ENCODE peak calls at places on chromosomes 6 and 20, in six cellular contexts. G, N, Y, U, P and M are unnamed samples.

GRCh38 chr6:108755257-108756240 is 92.7 kb upstream of the ARMC2 start:
- DNase-seq in G (no peak), N (no peak), Y (no peak), U (no peak), P (no peak), M (no peak)

GRCh38 chr6:50899306-50899840 is 80.7 kb downstream of the TFAP2B start:
- DNase-seq in G (no peak), N (no peak), Y (no peak), U (no peak), P (no peak), M (no peak)

GRCh38 chr6:169839029-169839481 is 87.6 kb downstream of the ERMARD start:
- DNase-seq in G (no peak), N (no peak), Y (no peak), U (peak), P (peak), M (no peak)

GRCh38 chr20:23048283-23049200 is 930 bp downstream of the THBD start:
- DNase-seq in G (no peak), N (no peak), Y (peak), U (no peak), P (peak), M (no peak)

GRCh38 chr6:170269873-170270541 is 20.9 kb downstream of the DLL1 start:
- DNase-seq in G (no peak), N (no peak), Y (no peak), U (no peak), P (no peak), M (no peak)

GRCh38 chr20:63475209-63475608 is 2.8 kb upstream of the KCNQ2 start:
- DNase-seq in G (no peak), N (no peak), Y (no peak), U (no peak), P (no peak), M (no peak)

GRCh38 chr20:50595988-50596693 is 86.0 kb downstream of the PTPN1 start:
- DNase-seq in G (no peak), N (no peak), Y (no peak), U (no peak), P (no peak), M (no peak)

GRCh38 chr6:31645325-31645724 is 7.1 kb downstream of the BAG6 start:
- DNase-seq in G (no peak), N (no peak), Y (no peak), U (no peak), P (no peak), M (no peak)

GRCh38 chr20:64157878-64158277 is 6.4 kb upstream of the MYT1 start:
- DNase-seq in G (no peak), N (no peak), Y (no peak), U (no peak), P (no peak), M (no peak)

GRCh38 chr6:15608406-15608805 is 54.4 kb downstream of the DTNBP1 start:
- DNase-seq in G (peak), N (no peak), Y (peak), U (no peak), P (no peak), M (no peak)

GRCh38 chr6:80005406-80005805 is 957 bp downstream of the TTK start:
- DNase-seq in G (no peak), N (no peak), Y (no peak), U (no peak), P (no peak), M (no peak)

GRCh38 chr20:8255945-8256632 is 124.0 kb downstream of the PLCB1 start:
- DNase-seq in G (no peak), N (peak), Y (no peak), U (no peak), P (no peak), M (no peak)

GRCh38 chr6:154993026-154993425 is 2.1 kb upstream of the TIAM2 start:
- DNase-seq in G (no peak), N (no peak), Y (no peak), U (no peak), P (no peak), M (no peak)

GRCh38 chr20:17557675-17558006 is 12.2 kb upstream of the DSTN start:
- DNase-seq in G (peak), N (peak), Y (peak), U (no peak), P (no peak), M (no peak)

GRCh38 chr6:2858678-2859324 is 17.1 kb upstream of the SERPINB1 start:
- DNase-seq in G (no peak), N (no peak), Y (peak), U (no peak), P (no peak), M (no peak)

GRCh38 chr6:37698264-37699137 is 818 bp upstream of the MDGA1 start:
- DNase-seq in G (peak), N (no peak), Y (peak), U (peak), P (peak), M (no peak)

GRCh38 chr6:53484409-53485280 is 60.3 kb downstream of the GCLC start:
- DNase-seq in G (peak), N (peak), Y (peak), U (peak), P (peak), M (peak)

GRCh38 chr6:128712898-128713297 is 170.0 kb upstream of the LAMA2 start:
- DNase-seq in G (no peak), N (no peak), Y (no peak), U (no peak), P (no peak), M (no peak)

GRCh38 chr6:72947534-72947933 is 277.8 kb downstream of the KHDC1L start:
- DNase-seq in G (no peak), N (no peak), Y (no peak), U (no peak), P (no peak), M (no peak)

GRCh38 chr20:20856306-20856705 is 143.9 kb upstream of the RALGAPA2 start:
- DNase-seq in G (no peak), N (no peak), Y (no peak), U (no peak), P (no peak), M (no peak)

GRCh38 chr6:37483917-37484785 is 15.5 kb downstream of the CCDC167 start:
- DNase-seq in G (no peak), N (peak), Y (peak), U (peak), P (peak), M (no peak)

GRCh38 chr6:18047406-18047805 is 60.0 kb upstream of the KIF13A start:
- DNase-seq in G (no peak), N (no peak), Y (no peak), U (no peak), P (no peak), M (no peak)

GRCh38 chr20:37907677-37908397 is 4.9 kb downstream of the VSTM2L start:
- DNase-seq in G (no peak), N (no peak), Y (peak), U (peak), P (no peak), M (no peak)

GRCh38 chr6:145824344-145824743 is 9.7 kb upstream of the FBXO30 start:
- DNase-seq in G (no peak), N (no peak), Y (no peak), U (no peak), P (no peak), M (no peak)

GRCh38 chr20:23147964-23148720 is 62.0 kb upstream of the CD93 start:
- DNase-seq in G (peak), N (peak), Y (peak), U (no peak), P (no peak), M (no peak)

GRCh38 chr6:19444481-19444880 is 392.7 kb upstream of the ID4 start:
- DNase-seq in G (no peak), N (no peak), Y (no peak), U (no peak), P (no peak), M (no peak)

DNA sequence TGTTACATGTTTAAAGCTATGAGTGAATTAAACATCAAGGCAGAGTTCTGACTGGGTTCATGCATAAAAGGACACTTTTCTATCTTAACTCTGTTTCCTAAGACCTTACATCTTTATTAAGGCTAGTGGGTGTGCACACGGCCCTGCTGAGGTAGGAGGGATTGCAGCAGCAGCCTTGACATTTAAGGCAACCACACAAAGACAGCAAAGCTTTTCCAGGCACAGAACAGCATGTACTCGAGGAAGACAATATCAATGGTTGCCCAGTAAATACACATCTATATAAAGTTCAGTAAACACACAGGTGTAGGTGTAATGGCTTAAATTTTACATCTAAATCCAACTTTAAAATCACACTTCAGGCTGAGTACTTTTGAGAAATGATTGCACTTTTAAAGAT is 79.8 kb upstream of the LOC128125822 start:
- DNase-seq in G (no peak), N (no peak), Y (no peak), U (no peak), P (no peak), M (no peak)
- TF ChIP-seq POLR2AphosphoS5 in G (no peak), N (no peak), Y (no peak), U (no peak), P (no peak), M (no peak)

GRCh38 chr20:45363611-45364492 is 896 bp downstream of the SYS1 start:
- DNase-seq in G (no peak), N (no peak), Y (no peak), U (no peak), P (no peak), M (no peak)
- H3K9ac ChIP-seq in G (peak), N (peak), Y (peak), U (peak), P (no peak), M (peak)

GRCh38 chr6:138560130-138560850 is 61.0 kb upstream of the NHSL1 start:
- DNase-seq in G (no peak), N (peak), Y (no peak), U (no peak), P (peak), M (no peak)
- TF ChIP-seq POLR2AphosphoS5 in G (no peak), N (no peak), Y (no peak), U (no peak), P (no peak), M (no peak)

GRCh38 chr6:133259561-133259960 is 18.4 kb downstream of the EYA4 start:
- DNase-seq in G (no peak), N (no peak), Y (no peak), U (no peak), P (no peak), M (no peak)

GRCh38 chr6:133251688-133252087 is 10.5 kb downstream of the EYA4 start:
- DNase-seq in G (no peak), N (no peak), Y (no peak), U (no peak), P (no peak), M (no peak)

DNA sequence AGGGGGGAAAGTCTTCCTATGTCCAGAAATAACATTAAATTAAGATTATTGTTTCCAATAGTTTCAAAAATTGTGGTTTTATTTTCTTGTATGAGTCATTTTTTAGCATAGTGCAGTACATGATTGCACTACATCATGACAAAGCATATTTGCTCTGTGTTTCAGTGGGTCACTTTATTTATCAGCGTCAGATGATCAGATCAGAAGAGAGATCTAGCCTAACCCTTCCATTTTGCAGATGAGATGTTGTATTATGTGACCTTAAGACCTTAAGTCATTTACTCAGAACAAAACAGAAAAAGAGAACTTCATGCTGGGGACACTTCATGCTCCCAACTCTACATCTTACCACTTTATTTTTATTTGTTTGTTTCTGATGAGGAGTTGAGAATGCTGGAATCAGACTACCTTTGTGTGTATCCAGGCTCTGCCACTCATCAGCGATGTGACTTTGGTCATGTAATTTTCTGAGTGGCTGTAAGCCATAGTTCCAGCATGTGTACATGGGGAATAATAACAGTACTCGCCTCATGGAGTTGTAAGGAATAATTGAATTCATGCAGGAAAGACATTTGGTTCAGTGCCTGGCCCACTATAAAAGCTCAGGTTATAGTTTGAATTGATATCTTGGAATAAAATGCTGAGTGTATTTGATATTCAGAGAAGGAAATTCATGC is 13.5 kb downstream of the EYA4 start:
- DNase-seq in G (no peak), N (no peak), Y (no peak), U (no peak), P (no peak), M (no peak)
- H3K9ac ChIP-seq in G (no peak), N (no peak), Y (no peak), U (no peak), P (no peak), M (no peak)

DNA sequence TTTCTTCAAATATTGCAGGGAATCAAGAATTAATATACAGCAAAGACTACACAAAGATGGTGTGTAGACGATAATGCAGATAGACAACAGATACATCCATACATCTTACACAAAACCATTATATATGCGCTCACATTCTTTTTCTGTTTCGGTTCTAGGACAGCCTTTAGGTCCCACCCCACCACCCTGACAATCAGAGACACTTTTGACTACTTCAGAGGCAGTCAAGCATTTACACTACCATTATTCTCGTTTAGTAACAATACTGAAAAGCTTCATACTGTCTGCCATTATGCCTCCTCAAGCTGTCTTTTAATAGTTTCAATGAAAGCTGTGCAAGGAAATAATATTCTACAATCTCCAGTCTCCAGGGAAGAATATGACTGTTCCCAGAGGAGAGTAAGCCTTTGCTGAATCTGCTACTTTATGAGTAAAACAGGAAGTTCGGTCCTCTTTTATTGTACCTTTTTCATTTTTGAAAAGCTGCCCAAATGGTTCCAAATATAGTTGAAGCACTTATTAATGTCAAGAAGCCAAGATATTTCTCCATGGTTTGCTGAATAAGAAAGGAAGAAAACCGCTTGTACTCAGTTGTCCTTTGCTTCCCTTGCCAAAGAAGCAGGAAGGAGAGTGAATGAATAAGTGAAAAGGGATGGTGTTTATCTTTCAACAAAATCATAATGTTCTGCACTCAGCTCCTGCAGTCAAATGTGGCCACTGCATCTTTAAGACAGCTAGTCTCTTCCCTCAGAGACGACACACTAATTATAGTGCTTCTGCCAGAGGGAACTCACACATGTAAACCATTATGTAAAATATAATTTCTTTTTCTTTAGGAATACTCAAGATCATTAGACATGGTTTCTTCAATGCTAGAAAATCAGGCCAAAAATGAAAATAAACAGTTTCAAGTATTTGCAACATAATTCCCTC is 468.3 kb downstream of the CDC5L start:
- DNase-seq in G (no peak), N (no peak), Y (peak), U (no peak), P (no peak), M (peak)
- TF ChIP-seq POLR2AphosphoS5 in G (no peak), N (no peak), Y (no peak), U (no peak), P (no peak), M (peak)

GRCh38 chr6:90298459-90299053 is 1.9 kb upstream of the BACH2 start:
- DNase-seq in G (no peak), N (no peak), Y (no peak), U (no peak), P (no peak), M (no peak)
- H3K9ac ChIP-seq in G (no peak), N (no peak), Y (no peak), U (no peak), P (no peak), M (no peak)

DNA sequence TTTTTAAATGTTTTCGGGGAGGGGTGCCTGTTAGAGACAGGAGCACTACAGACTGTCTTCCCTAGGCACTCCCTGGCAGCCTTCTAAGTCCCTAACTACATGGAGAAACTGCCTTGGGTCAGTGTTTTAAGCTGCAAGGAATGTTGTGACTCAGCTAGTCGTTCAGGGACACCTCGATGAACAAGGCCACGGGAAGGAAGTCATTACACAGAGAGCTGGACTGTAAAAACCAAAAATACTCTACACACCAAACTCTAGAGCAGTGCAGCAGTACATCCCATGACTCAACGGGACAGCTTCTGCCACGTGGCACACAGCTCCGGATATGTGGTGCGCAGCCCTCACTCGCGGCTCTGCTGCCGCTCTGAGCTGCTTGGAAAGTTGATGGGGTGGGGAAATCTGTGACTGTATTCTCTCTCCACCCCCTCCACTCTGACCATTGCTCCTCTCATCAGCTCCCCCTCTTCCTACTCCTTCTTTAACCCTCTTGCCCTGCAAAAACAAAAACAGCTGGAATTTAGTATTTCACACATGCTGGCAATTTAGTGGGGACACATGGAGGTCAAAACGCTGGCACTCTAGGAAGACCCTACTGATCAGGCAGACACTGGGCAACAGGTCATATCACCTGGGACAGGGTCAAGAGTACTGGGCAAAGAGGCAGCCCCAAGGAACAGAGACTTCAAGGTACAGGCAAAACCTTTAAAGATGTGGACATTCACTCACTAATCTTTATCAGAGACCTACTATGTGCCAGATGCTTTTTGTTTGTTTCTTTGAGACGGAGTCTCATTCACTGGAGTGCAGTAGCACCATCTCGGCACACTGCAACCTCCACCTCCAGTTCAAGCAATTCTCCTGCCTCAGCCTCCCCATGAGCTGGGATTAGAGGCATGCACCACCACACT is 10.9 kb upstream of the LPIN3 start:
- DNase-seq in G (peak), N (peak), Y (peak), U (no peak), P (no peak), M (no peak)
- TF ChIP-seq POLR2AphosphoS5 in G (no peak), N (no peak), Y (peak), U (peak), P (no peak), M (no peak)

DNA sequence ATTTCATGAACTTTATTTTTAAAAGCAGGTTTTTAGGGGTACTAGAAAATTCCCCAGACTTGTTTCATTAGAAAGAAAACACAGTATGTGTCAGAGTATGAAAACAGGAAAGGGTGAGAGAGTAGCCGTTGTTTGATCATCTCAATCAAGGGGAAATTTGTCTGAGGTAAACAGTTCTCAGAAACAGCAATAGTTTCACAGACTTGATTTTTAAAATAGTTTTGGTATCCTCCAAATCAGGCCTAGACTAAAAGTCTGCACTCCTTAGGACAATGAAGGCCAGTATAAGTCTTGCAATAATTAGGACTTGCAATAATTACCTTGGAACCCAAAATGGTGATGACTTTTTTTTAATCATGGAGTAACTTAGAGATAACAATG is 176.6 kb upstream of the TAB2 start:
- DNase-seq in G (no peak), N (no peak), Y (peak), U (no peak), P (no peak), M (no peak)
- H3K9ac ChIP-seq in G (no peak), N (no peak), Y (no peak), U (no peak), P (no peak), M (no peak)